ENCODE peak calls at places on chromosome 18, in nine cellular contexts. K, F, N, Y, X, T, R, P and H are unnamed samples.

GRCh38 chr18:24677011-24677410 is 216.6 kb downstream of the HRH4 start:
- DNase-seq in K (peak), F (no peak), N (no peak), Y (no peak), X (no peak), T (no peak), R (no peak), P (no peak), H (peak)

GRCh38 chr18:32888311-32888710 is 115.5 kb upstream of the KLHL14 start:
- DNase-seq in K (no peak), F (no peak), N (no peak), Y (no peak), X (no peak), T (no peak), R (no peak), P (no peak), H (no peak)

GRCh38 chr18:55314615-55315237 is 273.3 kb downstream of the TCF4 start:
- DNase-seq in K (no peak), F (no peak), N (no peak), Y (no peak), X (no peak), T (no peak), R (peak), P (no peak), H (no peak)

GRCh38 chr18:79533146-79533545 is 137.4 kb downstream of the NFATC1 start:
- DNase-seq in K (no peak), F (no peak), N (no peak), Y (no peak), X (no peak), T (no peak), R (no peak), P (no peak), H (no peak)

GRCh38 chr18:22314406-22314805 is 103.3 kb downstream of the CTAGE1 start:
- DNase-seq in K (peak), F (no peak), N (peak), Y (no peak), X (peak), T (no peak), R (no peak), P (no peak), H (peak)

GRCh38 chr18:35732652-35733051 is 151.1 kb downstream of the GALNT1 start:
- DNase-seq in K (peak), F (no peak), N (peak), Y (no peak), X (no peak), T (no peak), R (no peak), P (no peak), H (peak)

GRCh38 chr18:48942554-48943261 is 8.1 kb downstream of the SMAD7 start:
- DNase-seq in K (peak), F (no peak), N (peak), Y (no peak), X (peak), T (no peak), R (no peak), P (no peak), H (no peak)

GRCh38 chr18:22676423-22676822 is 256.7 kb upstream of the RBBP8 start:
- DNase-seq in K (no peak), F (no peak), N (peak), Y (no peak), X (no peak), T (no peak), R (no peak), P (no peak), H (peak)

GRCh38 chr18:27769152-27769551 is 407.8 kb downstream of the CDH2 start:
- DNase-seq in K (no peak), F (no peak), N (no peak), Y (no peak), X (no peak), T (no peak), R (no peak), P (no peak), H (no peak)

GRCh38 chr18:50131591-50131990 is 63.4 kb downstream of the MYO5B start:
- DNase-seq in K (no peak), F (no peak), N (no peak), Y (no peak), X (no peak), T (no peak), R (peak), P (no peak), H (no peak)

GRCh38 chr18:41121116-41121826 is 833.8 kb upstream of the PIK3C3 start:
- DNase-seq in K (no peak), F (no peak), N (peak), Y (no peak), X (peak), T (no peak), R (no peak), P (no peak), H (no peak)